ENCODE peak calls at places on chromosomes 2 and 18, in eight cellular contexts. One of them, this sample, is unnamed.

GRCh38 chr2:40556298-40556697 is 104.4 kb upstream of the SLC8A1 start:
- DNase-seq in cardiac fibroblast: no peak
- DNase-seq in aorta: no peak
- DNase-seq in fibroblast of lung: peak
- DNase-seq in GM04504: no peak
- DNase-seq in glutamatergic neuron: no peak
- DNase-seq in thyroid gland: no peak
- DNase-seq in cardiac muscle cell: no peak
- DNase-seq in this sample: no peak

GRCh38 chr18:75530118-75530517 is 102.6 kb upstream of the SMIM21 start:
- DNase-seq in aorta: no peak
- DNase-seq in GM04504: no peak
- DNase-seq in thyroid gland: no peak
- DNase-seq in fibroblast of lung: no peak
- DNase-seq in glutamatergic neuron: no peak
- DNase-seq in cardiac muscle cell: peak
- DNase-seq in cardiac fibroblast: peak
- DNase-seq in this sample: no peak

GRCh38 chr2:191646612-191646902 is 31.4 kb upstream of the NABP1 start:
- DNase-seq in GM04504: no peak
- DNase-seq in aorta: no peak
- DNase-seq in cardiac fibroblast: peak
- DNase-seq in fibroblast of lung: no peak
- DNase-seq in thyroid gland: no peak
- DNase-seq in glutamatergic neuron: no peak
- DNase-seq in cardiac muscle cell: peak
- DNase-seq in this sample: no peak

GRCh38 chr2:241863021-241863954 is 4.6 kb upstream of the PDCD1 start:
- DNase-seq in thyroid gland: no peak
- DNase-seq in glutamatergic neuron: peak
- DNase-seq in cardiac muscle cell: peak
- DNase-seq in fibroblast of lung: no peak
- DNase-seq in GM04504: no peak
- DNase-seq in cardiac fibroblast: peak
- DNase-seq in aorta: no peak
- DNase-seq in this sample: no peak

GRCh38 chr2:119753041-119753929 is 6.4 kb upstream of the PTPN4 start:
- DNase-seq in cardiac fibroblast: peak
- DNase-seq in glutamatergic neuron: no peak
- DNase-seq in thyroid gland: no peak
- DNase-seq in fibroblast of lung: peak
- DNase-seq in aorta: no peak
- DNase-seq in GM04504: no peak
- DNase-seq in cardiac muscle cell: peak
- DNase-seq in this sample: peak

GRCh38 chr2:71453404-71454220 is at the start of gene DYSF:
- DNase-seq in glutamatergic neuron: peak
- DNase-seq in aorta: peak
- DNase-seq in GM04504: no peak
- DNase-seq in thyroid gland: peak
- DNase-seq in cardiac muscle cell: peak
- DNase-seq in cardiac fibroblast: peak
- DNase-seq in fibroblast of lung: peak
- DNase-seq in this sample: no peak

GRCh38 chr2:45714679-45715078 is 63.2 kb downstream of the PRKCE start:
- DNase-seq in fibroblast of lung: no peak
- DNase-seq in glutamatergic neuron: no peak
- DNase-seq in GM04504: no peak
- DNase-seq in thyroid gland: no peak
- DNase-seq in cardiac muscle cell: no peak
- DNase-seq in cardiac fibroblast: no peak
- DNase-seq in aorta: no peak
- DNase-seq in this sample: no peak

GRCh38 chr2:8623958-8624591 is 57.8 kb upstream of the ID2 start:
- DNase-seq in fibroblast of lung: no peak
- DNase-seq in thyroid gland: peak
- DNase-seq in glutamatergic neuron: no peak
- DNase-seq in GM04504: no peak
- DNase-seq in cardiac muscle cell: no peak
- DNase-seq in cardiac fibroblast: no peak
- DNase-seq in aorta: peak
- DNase-seq in this sample: no peak

GRCh38 chr2:10454505-10454904 is 6.4 kb upstream of the ODC1 start:
- DNase-seq in thyroid gland: peak
- DNase-seq in cardiac fibroblast: no peak
- DNase-seq in cardiac muscle cell: no peak
- DNase-seq in GM04504: no peak
- DNase-seq in fibroblast of lung: no peak
- DNase-seq in glutamatergic neuron: no peak
- DNase-seq in aorta: peak
- DNase-seq in this sample: no peak

GRCh38 chr18:79493801-79494211 is 98.1 kb downstream of the NFATC1 start:
- DNase-seq in fibroblast of lung: no peak
- DNase-seq in glutamatergic neuron: peak
- DNase-seq in thyroid gland: no peak
- DNase-seq in cardiac muscle cell: no peak
- DNase-seq in GM04504: no peak
- DNase-seq in cardiac fibroblast: no peak
- DNase-seq in aorta: peak
- DNase-seq in this sample: no peak

GRCh38 chr18:64259871-64260270 is 111.0 kb upstream of the LINC00305 start:
- DNase-seq in cardiac fibroblast: no peak
- DNase-seq in glutamatergic neuron: no peak
- DNase-seq in thyroid gland: no peak
- DNase-seq in cardiac muscle cell: no peak
- DNase-seq in aorta: no peak
- DNase-seq in fibroblast of lung: no peak
- DNase-seq in GM04504: no peak
- DNase-seq in this sample: no peak

GRCh38 chr18:3245853-3246635 is 1.6 kb upstream of the MYL12A start:
- DNase-seq in glutamatergic neuron: peak
- DNase-seq in thyroid gland: peak
- DNase-seq in cardiac fibroblast: peak
- DNase-seq in aorta: peak
- DNase-seq in cardiac muscle cell: peak
- DNase-seq in GM04504: peak
- DNase-seq in fibroblast of lung: peak
- DNase-seq in this sample: peak

GRCh38 chr2:31577143-31577542 is 3.6 kb downstream of the SRD5A2 start:
- DNase-seq in thyroid gland: no peak
- DNase-seq in glutamatergic neuron: no peak
- DNase-seq in cardiac fibroblast: no peak
- DNase-seq in fibroblast of lung: no peak
- DNase-seq in aorta: no peak
- DNase-seq in GM04504: no peak
- DNase-seq in cardiac muscle cell: no peak
- DNase-seq in this sample: no peak

GRCh38 chr2:143058795-143059194 is 70.4 kb upstream of the ARHGAP15 start:
- DNase-seq in thyroid gland: no peak
- DNase-seq in cardiac muscle cell: no peak
- DNase-seq in fibroblast of lung: peak
- DNase-seq in GM04504: no peak
- DNase-seq in cardiac fibroblast: no peak
- DNase-seq in glutamatergic neuron: no peak
- DNase-seq in aorta: no peak
- DNase-seq in this sample: no peak

GRCh38 chr18:76558881-76559667 is 64.0 kb upstream of the ZNF516 start:
- DNase-seq in fibroblast of lung: peak
- DNase-seq in thyroid gland: peak
- DNase-seq in cardiac fibroblast: no peak
- DNase-seq in aorta: no peak
- DNase-seq in cardiac muscle cell: no peak
- DNase-seq in GM04504: no peak
- DNase-seq in glutamatergic neuron: no peak
- DNase-seq in this sample: no peak

GRCh38 chr2:134912406-134912805 is 6.2 kb upstream of the CCNT2 start:
- DNase-seq in GM04504: no peak
- DNase-seq in fibroblast of lung: peak
- DNase-seq in glutamatergic neuron: no peak
- DNase-seq in aorta: no peak
- DNase-seq in thyroid gland: no peak
- DNase-seq in cardiac muscle cell: peak
- DNase-seq in cardiac fibroblast: peak
- DNase-seq in this sample: no peak

GRCh38 chr2:166170356-166170755 is 42.5 kb upstream of the SCN1A start:
- DNase-seq in fibroblast of lung: peak
- DNase-seq in cardiac fibroblast: peak
- DNase-seq in glutamatergic neuron: no peak
- DNase-seq in GM04504: no peak
- DNase-seq in cardiac muscle cell: peak
- DNase-seq in aorta: no peak
- DNase-seq in thyroid gland: no peak
- DNase-seq in this sample: no peak

This sample was measured in NAMALWA.